ENCODE peak calls at places on chromosomes 6 and 20, in six cellular contexts. M is heart left ventricle, S is Calu3, Q is GM10248, W is osteocyte, C is endothelial cell. A is an unnamed sample.

GRCh38 chr20:16007978-16008377 is 565.3 kb downstream of the KIF16B start:
- DNase-seq in Q (no peak), W (no peak), M (no peak), C (no peak), S (no peak), A (no peak)

GRCh38 chr6:582370-582769 is 74.5 kb downstream of the HUS1B start:
- DNase-seq in M (no peak), C (peak; percentile 55), W (no peak), Q (no peak), S (no peak), A (no peak)

GRCh38 chr20:44422083-44422482 is 53.6 kb upstream of the TTPAL start:
- DNase-seq in M (no peak), W (no peak), C (no peak), Q (no peak), S (no peak), A (no peak)

GRCh38 chr6:11714798-11715285 is 63.8 kb downstream of the ADTRP start:
- DNase-seq in Q (no peak), W (no peak), M (no peak), S (no peak), C (no peak), A (no peak)

GRCh38 chr6:128394171-128394570 is 126.2 kb downstream of the PTPRK start:
- DNase-seq in S (no peak), W (no peak), M (no peak), C (no peak), Q (no peak), A (no peak)

GRCh38 chr20:33437141-33437911 is 6.2 kb downstream of the SNTA1 start:
- DNase-seq in W (peak; percentile 91), M (peak; percentile 79), S (no peak), Q (no peak), C (no peak), A (no peak)

GRCh38 chr6:72946766-72947165 is 278.5 kb downstream of the KHDC1L start:
- DNase-seq in M (no peak), W (no peak), Q (no peak), S (no peak), C (no peak), A (no peak)

GRCh38 chr20:45970646-45971424 is 1.2 kb downstream of the ZNF335 start:
- DNase-seq in M (no peak), C (no peak), S (peak; percentile 33), Q (no peak), W (no peak), A (peak; percentile 52)

GRCh38 chr6:79076881-79077641 is 993 bp downstream of the PHIP start:
- DNase-seq in M (peak; percentile 89), W (peak; percentile 96), Q (peak; percentile 84), S (peak; percentile 92), C (peak; percentile 94), A (peak; percentile 91)

GRCh38 chr6:80445752-80446151 is 339.3 kb downstream of the BCKDHB start:
- DNase-seq in W (no peak), M (no peak), S (no peak), C (no peak), Q (no peak), A (no peak)

DNA sequence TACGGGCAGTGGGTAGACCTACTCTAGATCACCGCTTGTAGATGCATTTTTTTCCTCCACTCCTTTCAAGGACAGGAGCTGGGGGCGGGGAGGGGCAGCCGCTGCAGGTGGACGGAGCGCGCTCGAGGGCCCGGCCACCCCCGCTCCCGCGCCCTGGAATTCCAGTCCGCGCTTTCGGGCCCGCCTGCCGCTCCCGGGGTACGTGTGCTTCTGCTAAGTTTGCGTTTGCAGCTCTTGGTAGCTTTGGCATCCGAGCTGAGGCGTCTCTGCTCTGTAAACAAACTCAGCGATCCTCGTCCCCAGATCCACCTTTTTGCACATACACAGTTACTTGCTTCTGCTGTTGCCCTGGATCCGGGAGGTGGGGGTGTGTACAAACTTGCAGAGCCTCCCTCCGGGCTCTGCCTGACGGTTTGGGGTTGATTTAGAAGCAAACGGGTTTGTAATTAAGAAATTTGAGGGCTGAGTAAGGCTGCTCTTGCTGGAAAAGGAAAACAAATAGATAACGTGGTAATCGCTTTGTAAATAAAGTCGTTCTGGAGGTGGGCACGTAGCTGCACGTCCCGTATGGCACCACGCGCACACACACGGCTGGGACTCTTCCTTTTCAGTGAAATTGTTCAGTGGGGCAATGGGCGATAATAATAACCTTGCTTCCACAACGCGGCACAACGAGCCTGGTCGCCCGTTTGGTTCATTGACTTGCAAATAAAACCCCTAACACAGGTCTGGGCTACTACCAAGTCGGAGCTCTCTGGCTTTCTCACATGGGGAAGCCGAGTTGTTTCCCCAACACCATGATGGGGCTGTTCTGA is 998 bp upstream of the CITED2 start:
- DNase-seq in S (peak; percentile 87), M (peak; percentile 91), Q (peak; percentile 80), W (peak; percentile 95), C (peak; percentile 88), A (peak; percentile 81)
- TF ChIP-seq CTCF in S (no peak), M (no peak), Q (no peak), W (peak; percentile 28), C (no peak), A (no peak)

DNA sequence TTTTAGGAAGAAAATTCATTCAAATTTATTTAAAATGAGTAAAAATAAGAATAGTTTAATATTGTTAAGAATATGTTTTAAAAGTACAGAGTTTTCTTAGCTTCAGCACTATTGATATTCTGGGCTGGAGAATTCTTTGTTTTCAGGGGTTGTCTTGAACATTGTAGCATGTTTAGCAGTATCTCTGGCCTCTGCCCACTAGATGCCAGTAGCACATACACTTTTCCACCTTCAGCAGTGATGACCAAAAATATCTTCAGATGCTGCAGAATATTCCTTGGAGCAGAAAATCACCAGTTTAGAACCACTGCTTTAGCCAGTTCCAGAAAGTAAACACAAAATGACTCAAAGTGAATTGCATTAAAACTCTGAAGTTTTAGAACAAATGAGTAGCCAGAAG is 19.4 kb upstream of the SDHAF4 start:
- DNase-seq in C (no peak), M (no peak), W (no peak), Q (no peak), S (no peak), A (no peak)
- TF ChIP-seq CTCF in C (no peak), M (peak; percentile 61), W (peak; percentile 55), Q (peak; percentile 14), S (no peak), A (no peak)

DNA sequence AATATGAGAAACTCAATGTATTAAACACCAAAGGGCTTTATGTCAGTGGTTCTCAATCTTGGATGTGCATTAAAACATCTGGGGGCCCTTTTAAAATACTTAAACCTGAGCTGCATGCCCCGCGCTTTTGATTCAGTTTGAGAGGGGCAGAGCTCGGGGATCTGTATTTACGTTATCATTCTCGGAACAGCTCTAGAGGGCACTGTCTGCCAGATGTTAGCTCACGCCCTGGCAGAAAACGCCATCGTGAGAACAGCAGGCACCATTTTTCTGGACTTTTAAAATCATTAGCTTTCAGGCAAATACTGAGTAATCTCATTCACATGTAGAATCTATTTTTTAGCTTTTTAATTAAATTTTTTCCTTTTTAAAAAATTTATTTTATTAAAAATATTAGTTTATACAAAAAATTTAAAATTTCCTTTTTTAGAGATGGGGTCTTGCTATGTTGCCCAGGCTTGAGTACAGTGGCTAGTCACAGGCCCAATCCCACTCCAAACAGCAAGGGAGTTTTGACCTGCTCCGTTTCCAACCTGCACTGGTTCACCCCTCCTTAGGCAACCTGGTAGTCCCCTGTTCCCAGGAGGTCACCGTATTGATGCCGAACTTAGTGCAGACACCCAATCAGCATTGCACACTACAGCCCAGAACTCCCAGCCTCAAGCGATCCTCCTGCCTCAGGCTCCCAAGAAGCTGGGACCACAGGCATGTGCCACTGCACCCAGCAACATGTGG is 30.0 kb upstream of the ZNF133 start:
- DNase-seq in C (no peak), M (no peak), S (no peak), Q (no peak), W (no peak), A (no peak)
- TF ChIP-seq CTCF in C (no peak), M (no peak), S (no peak), Q (no peak), W (no peak), A (no peak)

GRCh38 chr6:28868873-28869272 is 54.9 kb downstream of the TRIM27 start:
- DNase-seq in C (no peak), W (no peak), M (no peak), Q (no peak), S (no peak), A (no peak)
- TF ChIP-seq CTCF in C (no peak), W (no peak), M (no peak), Q (no peak), S (no peak), A (no peak)

A was measured in GM20000.